ENCODE peak calls at places on chromosomes 13 and 19, in seven cellular contexts. D, K, V, A, U, M and X are unnamed samples. For H3K4me1, the result is how much of the 10 kb centered on the place peaks cover.

GRCh38 chr13:50366488-50367174 is 351.4 kb downstream of the KCNRG start:
- DNase-seq in D (no peak), K (no peak), V (no peak), A (no peak), U (no peak), M (no peak), X (no peak)

GRCh38 chr13:77056382-77056781 is 29.4 kb upstream of the FBXL3 start:
- DNase-seq in D (no peak), K (no peak), V (no peak), A (no peak), U (no peak), M (no peak), X (no peak)

GRCh38 chr19:8585894-8586750 is 8.9 kb upstream of the MYO1F start:
- DNase-seq in D (peak), K (no peak), V (peak), A (no peak), U (no peak), M (peak), X (no peak)

GRCh38 chr13:43232144-43232840 is 208.9 kb downstream of the DNAJC15 start:
- DNase-seq in D (no peak), K (no peak), V (no peak), A (no peak), U (no peak), M (no peak), X (no peak)

GRCh38 chr19:49896863-49897621 is at the start of gene IL4I1:
- DNase-seq in D (no peak), K (no peak), V (no peak), A (peak), U (no peak), M (no peak), X (no peak)

GRCh38 chr13:27928353-27928804 is 8.6 kb downstream of the PDX1 start:
- DNase-seq in D (no peak), K (no peak), V (peak), A (no peak), U (no peak), M (no peak), X (no peak)

GRCh38 chr19:3100331-3100730 is 6.2 kb downstream of the GNA11 start:
- DNase-seq in D (peak), K (no peak), V (no peak), A (no peak), U (no peak), M (no peak), X (no peak)

GRCh38 chr19:3959766-3960131 is 11.2 kb downstream of the DAPK3 start:
- DNase-seq in D (no peak), K (no peak), V (peak), A (no peak), U (no peak), M (no peak), X (no peak)

GRCh38 chr19:4976412-4977298 is 7.7 kb downstream of the KDM4B start:
- DNase-seq in D (peak), K (peak), V (no peak), A (peak), U (no peak), M (no peak), X (peak)

DNA sequence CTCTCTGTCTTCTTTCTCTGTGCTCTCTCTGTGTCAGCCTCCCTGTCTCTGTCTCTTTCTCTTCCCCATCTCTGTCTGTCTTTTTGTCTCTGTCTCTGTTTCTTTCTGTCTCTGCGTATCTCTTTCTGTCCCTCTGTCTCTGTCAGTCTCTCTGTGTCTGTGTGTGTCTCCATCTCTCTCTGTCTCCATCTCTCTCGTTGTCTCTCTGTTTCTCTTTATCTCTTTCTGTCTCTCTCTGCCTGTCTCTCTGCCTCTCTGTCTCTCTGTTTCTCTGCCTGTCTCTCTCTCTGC is 15.6 kb upstream of the TCF3 start:
- DNase-seq in D (no peak), K (no peak), V (no peak), A (no peak), U (no peak), M (no peak), X (no peak)
- H3K4me1 ChIP-seq in D (under half), K (under half), V (under half), A (under half), U (under half), M (under half), X (under half)

DNA sequence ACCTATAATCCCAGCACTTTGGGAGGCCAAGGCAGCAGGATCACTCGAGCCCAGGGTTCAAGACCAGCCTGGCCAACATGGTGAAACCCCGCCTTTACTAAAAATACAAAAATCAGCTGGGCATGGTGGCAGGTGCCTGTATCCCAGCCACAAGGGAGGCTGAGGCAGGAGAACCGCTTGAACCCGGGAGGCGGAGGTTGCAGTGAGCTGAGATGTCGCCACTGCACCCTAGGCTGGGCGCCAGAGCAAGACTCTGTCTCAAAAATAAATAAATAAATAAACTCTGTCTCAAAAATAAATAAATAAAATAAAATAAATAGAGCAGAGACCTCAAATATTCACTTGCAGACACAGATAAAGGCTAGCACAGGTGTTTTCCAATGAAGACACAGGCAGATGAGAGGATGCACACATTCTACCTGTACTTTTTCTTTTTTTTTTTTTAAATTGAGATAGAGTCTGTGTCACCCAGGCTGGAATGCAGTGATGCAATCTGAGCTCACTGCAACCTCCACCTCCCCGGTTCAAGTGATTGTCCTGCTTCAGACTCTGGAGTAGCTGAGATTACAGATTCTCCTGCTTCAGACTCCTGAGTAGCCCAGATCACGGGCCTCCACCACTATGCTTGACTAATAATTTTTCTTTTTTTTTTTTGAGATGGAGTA is 2.7 kb upstream of the RPS16 start:
- DNase-seq in D (no peak), K (no peak), V (no peak), A (peak), U (no peak), M (no peak), X (no peak)
- H3K4me3 ChIP-seq in D (no peak), K (no peak), V (no peak), A (no peak), U (no peak), M (no peak), X (no peak)

DNA sequence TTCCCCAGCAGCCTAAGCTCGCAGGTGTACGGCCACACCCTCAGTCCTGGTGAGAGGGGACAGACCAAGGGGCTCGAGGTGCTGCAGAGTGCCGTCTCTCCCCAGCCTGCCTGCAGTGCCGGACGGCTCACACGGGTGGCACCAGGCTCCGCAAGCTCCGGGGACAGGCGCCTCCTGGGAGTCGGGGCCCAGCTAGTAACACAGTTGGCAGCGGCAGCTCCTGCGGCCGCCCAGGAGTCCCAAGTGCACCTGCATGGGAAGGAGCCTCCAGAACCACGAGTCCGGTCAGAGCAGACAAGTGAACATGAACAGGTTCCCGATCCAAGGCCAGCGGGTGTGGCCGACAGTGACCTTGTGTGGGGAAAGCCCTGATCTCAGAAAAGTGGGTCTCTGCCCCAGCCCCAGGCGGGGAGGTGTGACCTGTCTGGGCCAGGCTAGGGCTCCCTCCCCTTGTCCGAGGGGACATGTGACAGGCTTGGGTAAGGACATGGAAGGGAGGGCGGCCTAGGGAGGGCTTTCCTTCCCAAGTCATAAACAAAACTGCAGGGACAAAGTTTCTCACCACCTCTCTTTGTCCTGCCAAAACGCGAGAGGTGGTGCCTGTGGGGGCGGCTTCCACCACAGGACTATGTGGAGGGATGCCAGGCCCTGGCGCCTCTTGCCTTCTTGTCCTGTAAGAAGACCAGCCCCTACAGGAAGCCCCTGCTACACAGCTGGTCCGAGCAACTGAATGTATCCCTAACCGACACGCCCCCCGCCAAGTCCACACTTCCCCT is 46.5 kb downstream of the MLLT1 start:
- DNase-seq in D (peak), K (peak), V (peak), A (peak), U (no peak), M (peak), X (peak)
- H3K4me1 ChIP-seq in D (half or more), K (half or more), V (under half), A (half or more), U (under half), M (half or more), X (half or more)

GRCh38 chr19:18008814-18009213 is 844 bp downstream of the ARRDC2 start:
- DNase-seq in D (no peak), K (peak), V (no peak), A (no peak), U (no peak), M (no peak), X (no peak)
- H3K4me3 ChIP-seq in D (peak), K (peak), V (peak), A (peak), U (no peak), M (no peak), X (peak)

GRCh38 chr13:45209229-45209628 is 8.4 kb upstream of the KCTD4 start:
- DNase-seq in D (no peak), K (no peak), V (no peak), A (no peak), U (no peak), M (no peak), X (no peak)

GRCh38 chr13:45206340-45206739 is 5.5 kb upstream of the KCTD4 start:
- DNase-seq in D (no peak), K (no peak), V (no peak), A (no peak), U (no peak), M (no peak), X (no peak)

GRCh38 chr13:45205124-45205523 is 4.3 kb upstream of the KCTD4 start:
- DNase-seq in D (no peak), K (no peak), V (no peak), A (no peak), U (no peak), M (no peak), X (no peak)

GRCh38 chr13:45208132-45208531 is 7.3 kb upstream of the KCTD4 start:
- DNase-seq in D (no peak), K (no peak), V (no peak), A (no peak), U (no peak), M (no peak), X (no peak)

DNA sequence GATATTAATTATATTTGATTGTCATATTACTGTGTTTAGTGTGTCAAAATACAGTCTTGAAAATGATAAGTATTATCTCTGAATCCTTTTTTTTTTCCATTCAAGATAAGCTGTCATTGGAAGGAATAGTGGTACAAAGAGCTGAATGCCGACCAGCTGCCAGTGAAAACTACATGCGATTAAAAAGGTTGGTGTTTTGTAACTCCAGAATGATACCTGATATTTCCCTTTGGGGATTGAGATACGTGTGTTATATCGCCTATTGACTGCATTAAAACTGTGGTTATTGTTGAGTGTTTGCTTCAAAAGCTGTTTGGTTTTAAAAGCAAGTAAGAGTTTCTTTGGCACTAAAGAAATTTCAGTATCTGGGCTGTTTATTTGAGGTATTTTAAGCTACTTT is 6.5 kb upstream of the KCTD4 start:
- DNase-seq in D (no peak), K (no peak), V (no peak), A (no peak), U (no peak), M (no peak), X (no peak)
- H3K4me1 ChIP-seq in D (under half), K (under half), V (under half), A (under half), U (under half), M (under half), X (under half)

DNA sequence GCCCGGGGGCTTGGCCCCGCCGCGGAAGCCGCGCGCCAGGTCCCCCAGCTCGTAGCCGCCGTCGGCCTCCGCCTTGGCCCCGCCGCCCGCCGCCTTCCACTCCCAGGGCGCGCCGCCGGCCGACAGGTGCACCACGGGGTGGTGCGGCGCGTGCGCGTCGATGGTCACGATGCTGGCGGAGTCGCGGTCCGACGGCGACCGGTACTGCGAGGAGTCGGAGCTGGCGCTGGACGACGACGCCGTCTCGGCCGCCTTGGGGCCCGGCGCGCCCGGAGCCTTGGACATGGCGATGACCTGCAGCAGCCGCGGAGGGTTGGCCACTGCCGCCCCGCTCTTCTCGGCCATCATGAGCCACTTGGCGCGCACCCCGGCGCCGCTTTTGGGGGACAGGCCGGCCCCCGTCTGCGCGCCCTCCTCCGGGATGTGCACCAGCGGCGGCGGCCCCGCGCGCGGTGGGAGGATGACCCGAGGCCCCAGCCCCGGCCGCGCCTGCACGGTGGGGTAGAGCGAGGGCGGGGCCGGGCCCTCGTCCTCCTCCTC is 8.9 kb downstream of the PLPPR3 start:
- DNase-seq in D (no peak), K (no peak), V (peak), A (no peak), U (no peak), M (no peak), X (no peak)
- H3K4me3 ChIP-seq in D (no peak), K (no peak), V (no peak), A (no peak), U (no peak), M (no peak), X (no peak)

DNA sequence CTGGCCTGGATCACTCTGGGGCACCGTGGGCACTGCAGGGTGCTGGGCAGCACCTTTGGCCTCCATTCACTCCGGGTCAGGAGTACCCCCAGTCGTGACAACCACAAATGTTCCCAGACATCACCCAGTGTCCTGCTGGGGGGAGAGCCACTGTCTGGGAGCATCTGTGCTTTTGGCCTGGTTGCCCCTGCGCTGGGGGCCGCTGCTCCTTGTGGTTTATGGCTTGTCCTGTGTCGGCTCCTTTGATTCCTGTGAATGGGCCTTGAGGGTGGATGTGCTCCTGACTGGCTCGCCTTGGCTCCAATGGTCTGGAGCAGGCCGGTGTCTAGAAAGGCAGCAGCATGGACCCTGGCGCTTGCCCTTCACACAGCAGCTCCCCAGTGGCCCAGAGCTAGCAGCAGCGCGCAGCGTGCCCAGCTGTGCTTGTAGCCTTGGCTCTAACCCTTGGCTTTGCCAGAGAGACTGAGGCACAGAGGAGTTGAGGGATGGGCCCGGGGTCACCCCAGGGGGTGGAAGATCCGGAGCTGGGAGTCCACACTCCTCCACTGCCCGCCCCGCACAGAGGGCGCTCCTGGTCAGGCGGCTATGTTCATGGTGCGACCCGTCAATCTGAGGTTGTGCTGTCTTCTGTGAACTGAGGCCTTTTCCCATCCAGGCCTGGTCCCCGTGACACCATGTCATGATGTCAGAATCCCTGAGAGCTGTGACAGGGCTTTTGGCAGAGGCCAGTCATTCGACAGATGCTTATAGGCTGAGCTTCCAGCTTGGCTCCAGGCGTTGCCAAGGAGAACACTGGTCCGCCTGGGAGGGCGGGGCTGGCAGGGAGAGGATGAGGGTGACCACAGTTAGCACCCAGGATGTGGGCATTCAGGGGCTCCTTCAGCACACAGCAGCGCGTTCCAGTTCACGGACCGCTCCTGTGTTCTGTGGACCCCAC is 4.1 kb downstream of the DAZAP1 start:
- DNase-seq in D (no peak), K (peak), V (peak), A (no peak), U (no peak), M (no peak), X (no peak)
- H3K4me1 ChIP-seq in D (half or more), K (half or more), V (half or more), A (half or more), U (under half), M (half or more), X (half or more)

GRCh38 chr19:13727798-13728197 is 36.5 kb upstream of the MRI1 start:
- DNase-seq in D (no peak), K (no peak), V (no peak), A (no peak), U (no peak), M (no peak), X (no peak)

GRCh38 chr19:13734751-13735150 is 29.6 kb upstream of the MRI1 start:
- DNase-seq in D (no peak), K (no peak), V (no peak), A (no peak), U (no peak), M (no peak), X (no peak)

GRCh38 chr19:13731147-13731964 is 33.0 kb upstream of the MRI1 start:
- DNase-seq in D (peak), K (peak), V (peak), A (peak), U (peak), M (peak), X (peak)

GRCh38 chr19:13729859-13730258 is 34.5 kb upstream of the MRI1 start:
- DNase-seq in D (no peak), K (no peak), V (no peak), A (no peak), U (no peak), M (no peak), X (no peak)

DNA sequence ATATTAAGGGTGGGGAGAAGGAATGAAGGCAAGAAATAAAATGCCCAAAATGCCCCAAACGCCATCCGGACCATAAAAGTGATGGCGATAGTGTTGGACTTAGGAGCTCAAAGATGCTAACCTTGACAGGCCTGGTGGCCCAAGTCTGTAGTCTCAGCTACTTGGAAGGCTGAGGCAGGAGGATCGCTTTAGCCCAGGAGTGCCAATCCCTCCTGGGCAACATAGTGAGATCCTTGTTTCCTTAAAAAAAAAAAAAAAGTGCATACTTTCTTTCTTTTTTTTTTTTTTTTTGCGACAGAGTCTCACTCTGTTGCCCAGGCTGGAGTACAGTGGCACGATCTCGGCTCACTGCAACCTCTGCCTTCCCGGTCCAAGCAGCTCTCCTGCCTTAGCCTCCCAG is 32.0 kb upstream of the MRI1 start:
- DNase-seq in D (no peak), K (no peak), V (no peak), A (no peak), U (no peak), M (no peak), X (no peak)
- H3K4me3 ChIP-seq in D (peak), K (peak), V (peak), A (no peak), U (no peak), M (peak), X (peak)

DNA sequence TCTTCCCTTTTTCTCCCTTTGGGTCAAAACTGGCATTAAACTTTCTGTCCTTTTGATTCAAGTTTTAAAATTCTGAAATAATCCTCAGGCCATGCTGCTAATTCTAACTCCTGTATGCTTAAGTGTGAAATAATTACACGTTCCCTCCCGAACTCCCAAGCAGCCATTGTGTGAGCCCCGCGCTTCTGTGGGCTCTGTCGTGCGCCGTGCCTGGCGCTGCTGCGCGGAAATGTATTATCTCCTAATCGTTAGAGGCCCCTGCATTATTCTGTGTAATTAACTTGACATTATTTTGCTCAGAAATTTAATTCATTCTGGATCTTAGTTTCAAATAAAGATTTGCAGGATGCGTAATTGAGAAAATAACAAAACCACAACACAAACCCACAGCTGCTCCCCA is 7.3 kb downstream of the TEX29 start:
- DNase-seq in D (no peak), K (no peak), V (no peak), A (no peak), U (no peak), M (no peak), X (no peak)
- H3K4me1 ChIP-seq in D (under half), K (under half), V (under half), A (under half), U (under half), M (under half), X (under half)

GRCh38 chr13:99892189-99892588 is 79.4 kb downstream of the ZIC5 start:
- DNase-seq in D (no peak), K (no peak), V (no peak), A (no peak), U (no peak), M (no peak), X (no peak)
- H3K4me3 ChIP-seq in D (no peak), K (no peak), V (no peak), A (no peak), U (no peak), M (no peak), X (no peak)